ENCODE peak calls at places on chromosomes 11 and 22, in four cellular contexts. One of them, this sample, is unnamed.

GRCh38 chr22:23696326-23696851 is 5.6 kb downstream of the RGL4 start:
- DNase-seq in sciatic nerve: no peak
- DNase-seq in stimulated activated CD4-positive, alpha-beta T cell treated with anti-CD3 and anti-CD28 coated beads, Interleukin-1b, Interleukin-23, amount 100 ng/mL, for 1 hour: peak
- DNase-seq in HFF-Myc: no peak
- DNase-seq in this sample: peak

GRCh38 chr11:92843455-92843854 is 126.0 kb upstream of the MTNR1B start:
- DNase-seq in sciatic nerve: no peak
- DNase-seq in stimulated activated CD4-positive, alpha-beta T cell treated with anti-CD3 and anti-CD28 coated beads, Interleukin-1b, Interleukin-23, amount 100 ng/mL, for 1 hour: no peak
- DNase-seq in HFF-Myc: no peak
- DNase-seq in this sample: no peak

GRCh38 chr22:37639771-37640590 is 512 bp downstream of the SH3BP1 start:
- DNase-seq in sciatic nerve: no peak
- DNase-seq in stimulated activated CD4-positive, alpha-beta T cell treated with anti-CD3 and anti-CD28 coated beads, Interleukin-1b, Interleukin-23, amount 100 ng/mL, for 1 hour: no peak
- DNase-seq in HFF-Myc: no peak
- DNase-seq in this sample: no peak

GRCh38 chr11:117066959-117067358 is 31.3 kb downstream of the SIK3 start:
- DNase-seq in sciatic nerve: no peak
- DNase-seq in stimulated activated CD4-positive, alpha-beta T cell treated with anti-CD3 and anti-CD28 coated beads, Interleukin-1b, Interleukin-23, amount 100 ng/mL, for 1 hour: no peak
- DNase-seq in HFF-Myc: no peak
- DNase-seq in this sample: no peak

GRCh38 chr11:102260241-102260640 is 57.0 kb upstream of the BIRC3 start:
- DNase-seq in sciatic nerve: no peak
- DNase-seq in stimulated activated CD4-positive, alpha-beta T cell treated with anti-CD3 and anti-CD28 coated beads, Interleukin-1b, Interleukin-23, amount 100 ng/mL, for 1 hour: no peak
- DNase-seq in HFF-Myc: no peak
- DNase-seq in this sample: no peak

GRCh38 chr11:78800089-78800690 is 225.5 kb upstream of the NARS2 start:
- DNase-seq in sciatic nerve: no peak
- DNase-seq in stimulated activated CD4-positive, alpha-beta T cell treated with anti-CD3 and anti-CD28 coated beads, Interleukin-1b, Interleukin-23, amount 100 ng/mL, for 1 hour: no peak
- DNase-seq in HFF-Myc: no peak
- DNase-seq in this sample: peak

GRCh38 chr11:64306876-64307622 is 1.7 kb downstream of the ESRRA start:
- DNase-seq in sciatic nerve: no peak
- DNase-seq in stimulated activated CD4-positive, alpha-beta T cell treated with anti-CD3 and anti-CD28 coated beads, Interleukin-1b, Interleukin-23, amount 100 ng/mL, for 1 hour: no peak
- DNase-seq in HFF-Myc: no peak
- DNase-seq in this sample: no peak

GRCh38 chr11:59550368-59550841 is 39.1 kb downstream of the OR4D9 start:
- DNase-seq in sciatic nerve: peak
- DNase-seq in stimulated activated CD4-positive, alpha-beta T cell treated with anti-CD3 and anti-CD28 coated beads, Interleukin-1b, Interleukin-23, amount 100 ng/mL, for 1 hour: peak
- DNase-seq in HFF-Myc: peak
- DNase-seq in this sample: peak

GRCh38 chr11:12362857-12363256 is 14.5 kb upstream of the PARVA start:
- DNase-seq in sciatic nerve: no peak
- DNase-seq in stimulated activated CD4-positive, alpha-beta T cell treated with anti-CD3 and anti-CD28 coated beads, Interleukin-1b, Interleukin-23, amount 100 ng/mL, for 1 hour: no peak
- DNase-seq in HFF-Myc: no peak
- DNase-seq in this sample: no peak